ENCODE peak calls at places on chromosomes 7 and 10, in seven cellular contexts. Y is Daoy; C is activated CD4-positive, alpha-beta T cell treated with anti-CD3 and anti-CD28 coated beads, Interleukin-2, amount 50 U/mL, for 24 hours; O is stimulated activated CD4-positive, alpha-beta T cell treated with anti-CD3 and anti-CD28 coated beads, Interleukin-1b, Interleukin-23, amount 100 ng/mL, for 24 hours; V is nucleus accumbens; N is mesothelial cell of epicardium; G is cardiac fibroblast. I is an unnamed sample.

GRCh38 chr7:29106128-29106988 is 40.0 kb downstream of the CPVL start:
- DNase-seq in C (peak; percentile 3), V (no peak), Y (peak; percentile 65), G (peak; percentile 79), N (no peak), O (no peak), I (peak; percentile 9)

GRCh38 chr10:90927293-90927692 is 6.4 kb upstream of the ANKRD1 start:
- DNase-seq in C (no peak), V (no peak), O (no peak), Y (no peak), G (no peak), N (no peak), I (no peak)

GRCh38 chr10:13001041-13001886 is at the start of gene CCDC3:
- DNase-seq in C (no peak), N (peak; percentile 53), O (peak; percentile 10), V (no peak), Y (peak; percentile 26), G (no peak), I (no peak)

GRCh38 chr10:46020871-46021553 is 9.4 kb downstream of the NCOA4 start:
- DNase-seq in N (no peak), G (peak; percentile 93), C (no peak), O (no peak), Y (no peak), V (no peak), I (no peak)

GRCh38 chr7:137903382-137904169 is 56.8 kb upstream of the DGKI start:
- DNase-seq in O (no peak), V (no peak), Y (peak; percentile 76), G (peak; percentile 86), N (peak; percentile 56), C (peak; percentile 42), I (peak; percentile 38)

GRCh38 chr7:26681819-26682418 is 182.5 kb downstream of the SKAP2 start:
- DNase-seq in C (no peak), Y (peak; percentile 44), V (no peak), O (no peak), G (peak; percentile 34), N (no peak), I (no peak)

GRCh38 chr7:151012921-151013347 is 11.4 kb downstream of the ATG9B start:
- DNase-seq in Y (peak; percentile 69), O (no peak), V (no peak), G (peak; percentile 19), N (no peak), C (no peak), I (no peak)

GRCh38 chr10:101221479-101222246 is 7.6 kb downstream of the LBX1 start:
- DNase-seq in Y (no peak), C (no peak), V (no peak), N (no peak), O (no peak), G (no peak), I (no peak)

GRCh38 chr7:8286118-8286517 is 24.2 kb upstream of the ICA1 start:
- DNase-seq in G (no peak), N (no peak), V (no peak), O (no peak), Y (no peak), C (no peak), I (no peak)

GRCh38 chr7:130838738-130839137 is 104.7 kb upstream of the KLF14 start:
- DNase-seq in V (no peak), C (no peak), N (no peak), G (peak; percentile 97), O (no peak), Y (peak; percentile 96), I (no peak)

GRCh38 chr10:107144490-107144889 is 20.0 kb downstream of the SORCS1 start:
- DNase-seq in Y (no peak), G (no peak), O (no peak), V (no peak), N (peak; percentile 49), C (no peak), I (no peak)

GRCh38 chr7:84469034-84469433 is 274.4 kb upstream of the SEMA3A start:
- DNase-seq in G (peak; percentile 44), O (no peak), C (no peak), V (no peak), Y (no peak), N (no peak), I (no peak)

GRCh38 chr7:142916508-142916907 is 17.0 kb downstream of the TRPV5 start:
- DNase-seq in C (no peak), G (no peak), Y (no peak), N (no peak), O (no peak), V (no peak), I (no peak)

GRCh38 chr10:57791546-57791945 is 476.1 kb downstream of the IPMK start:
- DNase-seq in G (no peak), C (no peak), Y (no peak), N (no peak), O (no peak), V (no peak), I (no peak)

GRCh38 chr10:101222247-101222531 is 7.1 kb downstream of the LBX1 start:
- DNase-seq in G (no peak), Y (no peak), C (no peak), V (no peak), O (no peak), N (no peak), I (no peak)

GRCh38 chr7:7970620-7971307 is 2.2 kb downstream of the GLCCI1 start:
- DNase-seq in C (no peak), G (peak; percentile 13), Y (peak; percentile 13), N (no peak), V (no peak), O (no peak), I (peak; percentile 4)